ENCODE peak calls at places on chromosomes 12 and 14, in ten cellular contexts. V, G, K, L, B, T, D, E, F and I are unnamed samples.

GRCh38 chr14:22658951-22659350 is 14.8 kb upstream of the OR6J1 start:
- DNase-seq in V (no peak), G (no peak), K (no peak), L (no peak), B (no peak), T (no peak), D (no peak), E (no peak), F (no peak), I (no peak)

GRCh38 chr12:57832966-57833365 is 13.6 kb downstream of the CTDSP2 start:
- DNase-seq in V (no peak), G (no peak), K (no peak), L (no peak), B (no peak), T (no peak), D (no peak), E (no peak), F (no peak), I (no peak)

GRCh38 chr12:68113644-68114043 is 45.9 kb downstream of the IFNG start:
- DNase-seq in V (no peak), G (no peak), K (no peak), L (peak; percentile 26), B (no peak), T (no peak), D (no peak), E (peak; percentile 22), F (no peak), I (peak; percentile 59)

GRCh38 chr12:8698132-8698829 is 490 bp downstream of the RIMKLB start:
- DNase-seq in V (peak; percentile 9), G (peak; percentile 84), K (peak; percentile 11), L (peak; percentile 60), B (peak; percentile 20), T (no peak), D (no peak), E (peak; percentile 53), F (peak; percentile 81), I (peak; percentile 60)

GRCh38 chr12:23473071-23473470 is 476.4 kb downstream of the SOX5 start:
- DNase-seq in V (no peak), G (no peak), K (no peak), L (no peak), B (no peak), T (no peak), D (no peak), E (no peak), F (no peak), I (no peak)

GRCh38 chr12:109421355-109422087 is 55.6 kb downstream of the KCTD10 start:
- DNase-seq in V (no peak), G (no peak), K (no peak), L (no peak), B (no peak), T (no peak), D (no peak), E (no peak), F (no peak), I (no peak)

GRCh38 chr12:108594-108993 is 42.0 kb downstream of the IQSEC3 start:
- DNase-seq in V (peak; percentile 23), G (no peak), K (no peak), L (no peak), B (no peak), T (no peak), D (no peak), E (no peak), F (peak; percentile 72), I (no peak)

GRCh38 chr14:102095871-102096568 is 9.2 kb upstream of the HSP90AA1 start:
- DNase-seq in V (no peak), G (no peak), K (no peak), L (peak; percentile 65), B (no peak), T (no peak), D (no peak), E (no peak), F (no peak), I (no peak)

GRCh38 chr12:29690728-29691127 is 93.0 kb downstream of the TMTC1 start:
- DNase-seq in V (no peak), G (no peak), K (no peak), L (no peak), B (no peak), T (no peak), D (no peak), E (no peak), F (no peak), I (no peak)

GRCh38 chr12:34403706-34404376 is 381.5 kb downstream of the ALG10 start:
- DNase-seq in V (no peak), G (peak; percentile 1), K (no peak), L (no peak), B (no peak), T (no peak), D (no peak), E (no peak), F (peak; percentile 26), I (no peak)

GRCh38 chr12:59403259-59403932 is 192.4 kb upstream of the SLC16A7 start:
- DNase-seq in V (peak; percentile 44), G (peak; percentile 77), K (no peak), L (peak; percentile 35), B (peak; percentile 2), T (peak; percentile 63), D (no peak), E (peak; percentile 3), F (no peak), I (peak; percentile 24)

GRCh38 chr12:61896436-61896835 is 363.8 kb upstream of the USP15 start:
- DNase-seq in V (no peak), G (no peak), K (no peak), L (no peak), B (no peak), T (no peak), D (no peak), E (no peak), F (no peak), I (no peak)

GRCh38 chr12:124506145-124506831 is 61.1 kb downstream of the NCOR2 start:
- DNase-seq in V (peak; percentile 81), G (peak; percentile 64), K (no peak), L (peak; percentile 75), B (peak; percentile 95), T (peak; percentile 68), D (no peak), E (no peak), F (peak; percentile 88), I (no peak)

GRCh38 chr12:52566847-52567291 is 6.8 kb downstream of the KRT74 start:
- DNase-seq in V (no peak), G (no peak), K (peak; percentile 7), L (peak; percentile 39), B (no peak), T (no peak), D (no peak), E (no peak), F (no peak), I (no peak)

GRCh38 chr12:113407931-113408585 is 4.4 kb upstream of the SDS start:
- DNase-seq in V (no peak), G (no peak), K (no peak), L (no peak), B (no peak), T (no peak), D (peak; percentile 17), E (no peak), F (no peak), I (no peak)

GRCh38 chr12:94760786-94761185 is 110.4 kb upstream of the TMCC3 start:
- DNase-seq in V (no peak), G (no peak), K (no peak), L (no peak), B (no peak), T (no peak), D (no peak), E (no peak), F (no peak), I (no peak)

GRCh38 chr12:8554451-8555195 is 13.9 kb upstream of the CLEC4E start:
- DNase-seq in V (no peak), G (peak; percentile 22), K (no peak), L (no peak), B (no peak), T (peak; percentile 5), D (no peak), E (no peak), F (no peak), I (no peak)

GRCh38 chr12:91741932-91742331 is 403.7 kb downstream of the BTG1 start:
- DNase-seq in V (no peak), G (no peak), K (no peak), L (no peak), B (no peak), T (no peak), D (no peak), E (no peak), F (no peak), I (no peak)

GRCh38 chr12:6426882-6427671 is 17.7 kb upstream of the CD27 start:
- DNase-seq in V (no peak), G (no peak), K (peak; percentile 66), L (no peak), B (no peak), T (no peak), D (no peak), E (peak; percentile 71), F (no peak), I (peak; percentile 93)

GRCh38 chr12:96177013-96177412 is 17.2 kb upstream of the ELK3 start:
- DNase-seq in V (no peak), G (no peak), K (peak; percentile 5), L (no peak), B (peak; percentile 85), T (no peak), D (no peak), E (no peak), F (no peak), I (peak; percentile 77)

GRCh38 chr14:20935303-20935984 is 19.8 kb upstream of the RNASE2 start:
- DNase-seq in V (no peak), G (no peak), K (no peak), L (no peak), B (no peak), T (no peak), D (no peak), E (peak; percentile 6), F (no peak), I (no peak)

GRCh38 chr12:46450279-46450748 is 77.7 kb upstream of the SLC38A2 start:
- DNase-seq in V (no peak), G (no peak), K (no peak), L (no peak), B (peak; percentile 45), T (no peak), D (no peak), E (no peak), F (peak; percentile 86), I (no peak)

GRCh38 chr12:6950944-6951540 is at the start of gene PTPN6:
- DNase-seq in V (no peak), G (no peak), K (no peak), L (no peak), B (peak; percentile 83), T (no peak), D (no peak), E (peak; percentile 64), F (peak; percentile 81), I (peak; percentile 59)

GRCh38 chr12:45327823-45328383 is 112.0 kb downstream of the ANO6 start:
- DNase-seq in V (no peak), G (no peak), K (no peak), L (no peak), B (no peak), T (no peak), D (no peak), E (no peak), F (no peak), I (no peak)

GRCh38 chr14:23052182-23052623 is 5.1 kb downstream of the CDH24 start:
- DNase-seq in V (no peak), G (peak; percentile 28), K (no peak), L (no peak), B (no peak), T (no peak), D (no peak), E (no peak), F (peak; percentile 50), I (no peak)

GRCh38 chr12:66947119-66947518 is 268.2 kb upstream of the GRIP1 start:
- DNase-seq in V (no peak), G (no peak), K (no peak), L (no peak), B (no peak), T (no peak), D (no peak), E (no peak), F (no peak), I (no peak)

GRCh38 chr12:11822071-11822818 is 172.8 kb downstream of the ETV6 start:
- DNase-seq in V (peak; percentile 8), G (no peak), K (no peak), L (no peak), B (no peak), T (no peak), D (no peak), E (no peak), F (no peak), I (peak; percentile 74)

GRCh38 chr12:5433081-5433839 is 1.4 kb downstream of the NTF3 start:
- DNase-seq in V (no peak), G (peak; percentile 66), K (no peak), L (peak; percentile 53), B (no peak), T (no peak), D (no peak), E (no peak), F (no peak), I (no peak)